ENCODE peak calls at places on chromosome 17, in six cellular contexts. P is caudate nucleus, G is fibroblast of lung, C is fibroblast of mammary gland, O is NCI-H2081, R is AML-193. W is an unnamed sample.

GRCh38 chr17:79835953-79836951 is 3.0 kb downstream of the CBX4 start:
- DNase-seq in P (no peak), G (peak; percentile 63), C (no peak), O (no peak), R (peak; percentile 88), W (no peak)

GRCh38 chr17:82917656-82918345 is 78.0 kb upstream of the ZNF750 start:
- DNase-seq in P (no peak), G (no peak), C (no peak), O (no peak), R (no peak), W (no peak)

GRCh38 chr17:55062921-55063320 is 94.4 kb downstream of the STXBP4 start:
- DNase-seq in P (no peak), G (no peak), C (peak; percentile 21), O (no peak), R (no peak), W (no peak)

GRCh38 chr17:77285594-77286390 is 145.0 kb downstream of the SEC14L1 start:
- DNase-seq in P (no peak), G (peak; percentile 86), C (peak; percentile 88), O (no peak), R (peak; percentile 82), W (peak; percentile 95)

GRCh38 chr17:77428901-77429734 is 288.3 kb downstream of the SEC14L1 start:
- DNase-seq in P (no peak), G (no peak), C (no peak), O (no peak), R (no peak), W (no peak)

GRCh38 chr17:65638221-65638940 is 76.9 kb upstream of the AXIN2 start:
- DNase-seq in P (no peak), G (peak; percentile 88), C (no peak), O (no peak), R (no peak), W (no peak)

GRCh38 chr17:59001158-59001814 is 105.4 kb downstream of the TRIM37 start:
- DNase-seq in P (no peak), G (peak; percentile 18), C (peak; percentile 38), O (no peak), R (peak; percentile 43), W (peak; percentile 58)

GRCh38 chr17:36849871-36850348 is 87.4 kb upstream of the LHX1 start:
- DNase-seq in P (no peak), G (peak; percentile 34), C (peak; percentile 62), O (no peak), R (no peak), W (peak; percentile 88)

GRCh38 chr17:17648762-17649161 is 32.5 kb upstream of the RAI1 start:
- DNase-seq in P (no peak), G (peak; percentile 57), C (peak; percentile 51), O (no peak), R (no peak), W (no peak)

GRCh38 chr17:65515512-65515911 is 45.9 kb downstream of the AXIN2 start:
- DNase-seq in P (no peak), G (no peak), C (no peak), O (no peak), R (no peak), W (no peak)

GRCh38 chr17:80778716-80779115 is 212.9 kb upstream of the CHMP6 start:
- DNase-seq in P (no peak), G (no peak), C (no peak), O (no peak), R (no peak), W (no peak)

GRCh38 chr17:71987634-71988033 is 133.2 kb upstream of the SOX9 start:
- DNase-seq in P (no peak), G (peak; percentile 26), C (peak; percentile 22), O (no peak), R (no peak), W (peak; percentile 67)

GRCh38 chr17:33099906-33100305 is 108.3 kb downstream of the SPACA3 start:
- DNase-seq in P (no peak), G (no peak), C (no peak), O (no peak), R (no peak), W (no peak)

GRCh38 chr17:34675605-34676004 is 96.2 kb downstream of the TMEM132E start:
- DNase-seq in P (no peak), G (no peak), C (no peak), O (no peak), R (no peak), W (no peak)

GRCh38 chr17:79631640-79632431 is 21.0 kb upstream of the RBFOX3 start:
- DNase-seq in P (no peak), G (no peak), C (no peak), O (no peak), R (no peak), W (no peak)

GRCh38 chr17:63780507-63780906 is 6.5 kb downstream of the DDX42 start:
- DNase-seq in P (no peak), G (peak; percentile 37), C (peak; percentile 37), O (no peak), R (no peak), W (no peak)

GRCh38 chr17:68288375-68288774 is 2.6 kb downstream of the SLC16A6 start:
- DNase-seq in P (no peak), G (no peak), C (no peak), O (no peak), R (peak; percentile 65), W (peak; percentile 41)

GRCh38 chr17:56593073-56593740 is at the start of gene NOG:
- DNase-seq in P (no peak), G (peak; percentile 61), C (peak; percentile 17), O (peak; percentile 69), R (no peak), W (peak; percentile 29)

GRCh38 chr17:68580236-68580903 is 20.8 kb downstream of the FAM20A start:
- DNase-seq in P (no peak), G (peak; percentile 95), C (peak; percentile 97), O (no peak), R (peak; percentile 78), W (peak; percentile 42)

GRCh38 chr17:77570565-77570898 is 388.0 kb upstream of the TNRC6C start:
- DNase-seq in P (no peak), G (no peak), C (no peak), O (no peak), R (no peak), W (no peak)

GRCh38 chr17:37737971-37738370 is 6.9 kb downstream of the HNF1B start:
- DNase-seq in P (no peak), G (peak; percentile 28), C (peak; percentile 43), O (no peak), R (no peak), W (no peak)

GRCh38 chr17:17872468-17873345 is 35.9 kb upstream of the SREBF1 start:
- DNase-seq in P (no peak), G (no peak), C (peak; percentile 28), O (no peak), R (peak; percentile 9), W (peak; percentile 49)

GRCh38 chr17:19508327-19508867 is 25.3 kb upstream of the SLC47A1 start:
- DNase-seq in P (no peak), G (no peak), C (no peak), O (peak; percentile 26), R (peak; percentile 44), W (no peak)

GRCh38 chr17:35988164-35988563 is 1.6 kb upstream of the CCL14 start:
- DNase-seq in P (no peak), G (no peak), C (no peak), O (no peak), R (no peak), W (no peak)

GRCh38 chr17:52648995-52649394 is 490.5 kb upstream of the CA10 start:
- DNase-seq in P (no peak), G (no peak), C (no peak), O (peak; percentile 45), R (no peak), W (no peak)

GRCh38 chr17:76747716-76748360 is 9.9 kb downstream of the MFSD11 start:
- DNase-seq in P (no peak), G (no peak), C (no peak), O (no peak), R (no peak), W (peak; percentile 54)

W was measured in RPMI7951.